ENCODE peak calls at places on chromosomes 13 and 19, in eight cellular contexts. N, Z, I, Y, G, M, V and A are unnamed samples.

GRCh38 chr19:29687244-29687896 is 22.1 kb downstream of the PLEKHF1 start:
- DNase-seq in V (peak), G (no peak), Y (no peak), I (no peak), M (no peak), N (no peak), Z (no peak), A (peak)

GRCh38 chr19:6743714-6744380 is 4.4 kb downstream of the TRIP10 start:
- DNase-seq in G (no peak), Z (no peak), N (no peak), V (no peak), Y (no peak), I (no peak), M (peak), A (no peak)

GRCh38 chr13:103772576-103772975 is 706.4 kb upstream of the SLC10A2 start:
- DNase-seq in G (no peak), Y (peak), I (no peak), N (no peak), M (no peak), V (no peak), Z (no peak), A (no peak)

GRCh38 chr13:94966380-94966779 is 254.0 kb upstream of the SOX21 start:
- DNase-seq in G (no peak), I (no peak), Y (no peak), V (no peak), Z (no peak), M (peak), N (no peak), A (no peak)

GRCh38 chr19:54252845-54253244 is 4.2 kb downstream of the LILRB5 start:
- DNase-seq in Y (no peak), I (no peak), Z (no peak), M (no peak), G (no peak), N (no peak), V (no peak), A (no peak)

GRCh38 chr13:25501231-25501630 is 129.5 kb downstream of the ATP8A2 start:
- DNase-seq in N (no peak), M (no peak), Y (no peak), I (no peak), G (no peak), V (no peak), Z (no peak), A (no peak)

GRCh38 chr13:26457212-26457611 is 100.3 kb upstream of the WASF3 start:
- DNase-seq in Y (no peak), Z (no peak), N (no peak), V (no peak), G (no peak), I (no peak), M (no peak), A (no peak)

GRCh38 chr13:38350114-38350617 is 515 bp downstream of the UFM1 start:
- DNase-seq in Z (peak), N (peak), G (peak), I (peak), M (peak), Y (peak), V (no peak), A (no peak)

GRCh38 chr13:62629618-62630017 is 1214.0 kb upstream of the PCDH20 start:
- DNase-seq in G (no peak), Z (no peak), V (no peak), I (no peak), N (no peak), M (no peak), Y (no peak), A (peak)
- H3K4me3 ChIP-seq in G (no peak), Z (no peak), V (no peak), I (no peak), N (no peak), M (no peak), Y (no peak), A (no peak)

GRCh38 chr19:58468216-58468839 is 1.4 kb downstream of the ZNF324 start:
- DNase-seq in Z (no peak), M (no peak), V (no peak), G (no peak), I (no peak), N (no peak), Y (no peak), A (no peak)
- TF ChIP-seq CTCF in Z (no peak), M (no peak), V (no peak), G (no peak), I (no peak), N (no peak), Y (no peak), A (no peak)

GRCh38 chr13:110874508-110874960 is 40.3 kb downstream of the ANKRD10 start:
- DNase-seq in Z (peak), G (peak), N (peak), M (peak), I (peak), Y (peak), V (peak), A (no peak)

GRCh38 chr13:110872034-110872767 is 42.7 kb downstream of the ANKRD10 start:
- DNase-seq in Y (no peak), N (no peak), G (no peak), M (no peak), Z (no peak), I (no peak), V (peak), A (no peak)

GRCh38 chr13:110875243-110875642 is 39.6 kb downstream of the ANKRD10 start:
- DNase-seq in M (no peak), V (no peak), Y (no peak), G (no peak), I (no peak), Z (no peak), N (no peak), A (no peak)

GRCh38 chr13:110872768-110873638 is 41.9 kb downstream of the ANKRD10 start:
- DNase-seq in M (no peak), Y (no peak), V (no peak), Z (no peak), I (no peak), G (no peak), N (no peak), A (no peak)

DNA sequence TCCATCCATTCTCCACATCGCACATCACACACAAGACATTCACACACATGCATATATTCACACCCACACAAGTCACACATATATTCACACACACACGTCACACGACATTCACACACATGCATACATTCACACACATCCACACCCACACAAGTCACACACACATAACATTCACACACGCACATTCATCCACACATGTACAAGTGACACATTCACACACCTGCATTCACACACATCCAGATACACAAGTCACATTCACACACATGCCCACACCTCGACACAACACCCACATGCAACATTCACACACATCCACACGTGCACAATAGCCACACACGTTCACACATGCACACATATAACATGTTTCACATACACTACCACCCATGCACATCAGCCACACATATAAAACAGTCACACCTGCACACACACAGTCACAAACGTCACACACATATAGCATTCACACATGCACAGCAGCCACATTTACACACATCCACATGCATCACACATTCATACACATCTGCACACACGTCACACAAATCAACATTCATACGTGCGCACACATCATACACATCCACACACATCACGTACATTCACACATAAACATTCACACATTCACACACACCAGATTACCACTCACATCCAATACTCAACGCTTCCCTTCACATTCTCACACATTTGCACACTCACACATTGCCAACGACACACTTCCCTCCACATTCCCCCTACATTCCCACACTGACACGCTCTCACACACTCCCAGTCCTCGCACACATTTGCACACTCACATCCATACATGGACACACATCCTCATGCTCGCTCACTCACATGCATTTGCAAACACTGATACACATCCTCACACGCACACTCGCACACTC is 41.0 kb downstream of the ANKRD10 start:
- DNase-seq in Y (no peak), N (no peak), V (no peak), G (no peak), I (no peak), Z (no peak), M (no peak), A (no peak)
- H3K4me3 ChIP-seq in Y (peak), N (peak), V (peak), G (peak), I (peak), Z (peak), M (peak), A (peak)

DNA sequence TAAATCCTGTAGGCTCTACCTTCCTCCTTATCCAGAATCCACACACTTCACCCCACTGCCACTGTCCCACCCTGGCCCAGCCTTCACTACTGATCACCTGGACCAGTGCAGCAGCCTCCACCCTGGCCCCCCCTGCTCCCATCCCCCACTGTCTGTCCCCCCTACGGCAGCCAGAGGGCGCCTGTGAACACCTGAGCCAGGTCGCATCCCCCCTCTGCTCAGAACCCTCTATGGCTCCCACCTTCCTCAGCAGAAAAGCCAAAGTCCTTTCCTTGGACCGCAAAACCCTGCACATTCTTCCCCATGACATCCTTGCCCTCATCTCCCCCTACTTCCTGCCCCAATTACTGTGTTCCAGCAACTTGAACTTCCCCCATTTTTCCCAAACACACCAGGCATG is 20.6 kb downstream of the ELAVL3 start:
- DNase-seq in Y (no peak), M (no peak), Z (no peak), I (no peak), G (no peak), V (no peak), N (no peak), A (no peak)
- TF ChIP-seq CTCF in Y (no peak), M (peak), Z (peak), I (no peak), G (no peak), V (no peak), N (no peak), A (peak)

GRCh38 chr19:3788991-3789778 is 3.0 kb upstream of the MATK start:
- DNase-seq in I (no peak), G (no peak), N (no peak), M (no peak), Y (no peak), V (no peak), Z (no peak), A (no peak)

GRCh38 chr19:3784607-3785463 is 1.3 kb downstream of the MATK start:
- DNase-seq in G (no peak), I (no peak), Z (no peak), N (no peak), M (peak), Y (peak), V (no peak), A (no peak)

GRCh38 chr19:3783660-3784584 is 2.3 kb downstream of the MATK start:
- DNase-seq in Z (no peak), G (no peak), V (no peak), I (no peak), M (peak), Y (no peak), N (no peak), A (no peak)

GRCh38 chr19:3785464-3785937 is 680 bp downstream of the MATK start:
- DNase-seq in Z (no peak), I (no peak), V (no peak), M (peak), Y (no peak), N (no peak), G (no peak), A (no peak)

GRCh38 chr19:3785938-3786824 is at the start of gene MATK:
- DNase-seq in V (no peak), I (no peak), G (no peak), N (no peak), Y (no peak), Z (no peak), M (peak), A (no peak)
- H3K4me3 ChIP-seq in V (no peak), I (peak), G (peak), N (peak), Y (no peak), Z (peak), M (peak), A (no peak)

GRCh38 chr13:37049810-37050209 is 9.7 kb downstream of the SUPT20H start:
- DNase-seq in N (no peak), I (no peak), M (no peak), G (no peak), V (no peak), Z (no peak), Y (no peak), A (no peak)
- TF ChIP-seq CTCF in N (no peak), I (no peak), M (peak), G (no peak), V (no peak), Z (no peak), Y (no peak), A (peak)

GRCh38 chr13:41005709-41006108 is 13.4 kb downstream of the ELF1 start:
- DNase-seq in M (no peak), N (no peak), V (no peak), I (no peak), Y (no peak), Z (no peak), G (no peak), A (no peak)

GRCh38 chr13:41006296-41006695 is 12.8 kb downstream of the ELF1 start:
- DNase-seq in Z (no peak), M (no peak), I (no peak), V (no peak), G (no peak), Y (no peak), N (no peak), A (no peak)

GRCh38 chr13:41007359-41008118 is 11.6 kb downstream of the ELF1 start:
- DNase-seq in Z (no peak), N (no peak), I (no peak), Y (no peak), V (no peak), G (no peak), M (peak), A (no peak)

GRCh38 chr13:41008349-41008980 is 10.7 kb downstream of the ELF1 start:
- DNase-seq in G (no peak), N (no peak), I (no peak), Y (no peak), V (no peak), Z (no peak), M (no peak), A (no peak)

GRCh38 chr13:41006951-41007350 is 12.2 kb downstream of the ELF1 start:
- DNase-seq in M (no peak), Z (no peak), Y (no peak), I (no peak), V (no peak), N (no peak), G (no peak), A (no peak)
- H3K4me3 ChIP-seq in M (no peak), Z (no peak), Y (no peak), I (no peak), V (no peak), N (no peak), G (no peak), A (no peak)

DNA sequence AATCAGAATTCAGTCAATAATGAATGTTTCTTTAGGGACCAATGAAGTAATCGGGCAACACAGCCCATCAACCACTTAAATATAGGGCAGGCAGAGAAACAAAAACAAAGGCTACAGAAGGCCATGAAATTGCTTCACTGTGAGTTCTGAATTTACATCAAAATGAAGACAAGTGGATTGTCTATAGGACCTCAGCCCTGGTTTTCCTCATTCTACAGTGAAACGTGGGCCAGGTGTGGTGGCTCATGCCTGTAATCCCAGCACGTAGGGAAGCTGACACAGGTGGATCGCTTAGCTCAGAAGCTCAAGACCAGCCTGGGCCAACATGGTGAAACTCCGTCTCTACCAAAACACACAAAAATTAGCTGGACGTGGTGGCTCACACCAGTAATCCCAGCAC is 416.0 kb downstream of the KLF12 start:
- DNase-seq in Z (no peak), I (no peak), Y (no peak), M (no peak), N (no peak), V (no peak), G (no peak), A (no peak)
- TF ChIP-seq CTCF in Z (no peak), I (no peak), Y (no peak), M (no peak), N (no peak), V (no peak), G (no peak), A (no peak)